ENCODE peak calls at places on chromosomes 11 and 22, in seven cellular contexts. W, T, O, B, G, F and Q are unnamed samples.

GRCh38 chr11:116312560-116313340 is 460.0 kb downstream of the BUD13 start:
- DNase-seq in W (peak), T (peak), O (peak), B (peak), G (peak), F (peak), Q (no peak)

GRCh38 chr11:33668951-33669596 is 31.6 kb downstream of the C11orf91 start:
- DNase-seq in W (no peak), T (no peak), O (no peak), B (no peak), G (no peak), F (no peak), Q (no peak)

GRCh38 chr11:6719588-6719987 is 36.4 kb upstream of the MRPL17 start:
- DNase-seq in W (no peak), T (no peak), O (peak), B (no peak), G (peak), F (no peak), Q (no peak)

GRCh38 chr22:42462016-42462415 is 29.8 kb upstream of the NFAM1 start:
- DNase-seq in W (no peak), T (no peak), O (no peak), B (peak), G (no peak), F (no peak), Q (no peak)

GRCh38 chr11:57779275-57779674 is 17.7 kb downstream of the CTNND1 start:
- DNase-seq in W (peak), T (peak), O (peak), B (no peak), G (peak), F (peak), Q (no peak)

GRCh38 chr22:44597616-44598015 is 99.6 kb upstream of the RTL6 start:
- DNase-seq in W (no peak), T (no peak), O (no peak), B (no peak), G (no peak), F (no peak), Q (no peak)

GRCh38 chr22:31829505-31829904 is 75.7 kb downstream of the DEPDC5 start:
- DNase-seq in W (no peak), T (no peak), O (peak), B (no peak), G (peak), F (peak), Q (peak)

GRCh38 chr11:47617417-47617809 is 23.2 kb upstream of the C1QTNF4 start:
- DNase-seq in W (no peak), T (no peak), O (peak), B (no peak), G (peak), F (no peak), Q (no peak)

GRCh38 chr11:2549080-2549479 is 104.3 kb downstream of the KCNQ1 start:
- DNase-seq in W (no peak), T (no peak), O (no peak), B (no peak), G (no peak), F (no peak), Q (no peak)

GRCh38 chr11:73237471-73238290 is 19.6 kb downstream of the P2RY2 start:
- DNase-seq in W (no peak), T (no peak), O (peak), B (no peak), G (peak), F (no peak), Q (no peak)

GRCh38 chr11:114307524-114308203 is 11.5 kb downstream of the NNMT start:
- DNase-seq in W (no peak), T (peak), O (peak), B (no peak), G (peak), F (no peak), Q (peak)

GRCh38 chr22:31046591-31047226 is 34.4 kb upstream of the SMTN start:
- DNase-seq in W (peak), T (peak), O (peak), B (no peak), G (peak), F (no peak), Q (no peak)

GRCh38 chr22:44337658-44338004 is 24.9 kb upstream of the SHISAL1 start:
- DNase-seq in W (no peak), T (no peak), O (peak), B (no peak), G (peak), F (peak), Q (peak)

GRCh38 chr11:71245601-71246391 is 6.6 kb downstream of the SHANK2 start:
- DNase-seq in W (no peak), T (no peak), O (no peak), B (no peak), G (no peak), F (no peak), Q (no peak)

GRCh38 chr22:26781591-26781990 is 124.2 kb downstream of the MIAT start:
- DNase-seq in W (no peak), T (no peak), O (no peak), B (no peak), G (no peak), F (no peak), Q (no peak)

GRCh38 chr22:49589811-49590210 is 237.9 kb downstream of the BRD1 start:
- DNase-seq in W (no peak), T (no peak), O (no peak), B (no peak), G (no peak), F (no peak), Q (no peak)

GRCh38 chr11:126521196-126521595 is 165.7 kb downstream of the ST3GAL4 start:
- DNase-seq in W (no peak), T (no peak), O (no peak), B (no peak), G (no peak), F (no peak), Q (no peak)

GRCh38 chr11:130653838-130654601 is 205.6 kb downstream of the ADAMTS15 start:
- DNase-seq in W (no peak), T (peak), O (peak), B (peak), G (peak), F (no peak), Q (peak)

GRCh38 chr11:20873054-20873453 is 203.7 kb downstream of the NELL1 start:
- DNase-seq in W (peak), T (no peak), O (no peak), B (peak), G (no peak), F (peak), Q (peak)

GRCh38 chr11:121459413-121460041 is 6.8 kb upstream of the SORL1-AS1 start:
- DNase-seq in W (no peak), T (no peak), O (no peak), B (no peak), G (no peak), F (no peak), Q (no peak)

GRCh38 chr11:1937616-1938342 is 9.4 kb upstream of the MRPL23 start:
- DNase-seq in W (no peak), T (peak), O (no peak), B (no peak), G (no peak), F (no peak), Q (no peak)

GRCh38 chr11:57647960-57648776 is 1.5 kb downstream of the YPEL4 start:
- DNase-seq in W (no peak), T (no peak), O (peak), B (no peak), G (no peak), F (no peak), Q (peak)

GRCh38 chr11:9823439-9823838 is 159.6 kb downstream of the SWAP70 start:
- DNase-seq in W (no peak), T (no peak), O (no peak), B (no peak), G (no peak), F (no peak), Q (no peak)

GRCh38 chr11:86804871-86805415 is 4.6 kb downstream of the PRSS23 start:
- DNase-seq in W (no peak), T (no peak), O (peak), B (no peak), G (peak), F (no peak), Q (no peak)

GRCh38 chr11:73784080-73784634 is 3.5 kb upstream of the MRPL48 start:
- DNase-seq in W (no peak), T (no peak), O (no peak), B (no peak), G (no peak), F (peak), Q (peak)